ENCODE peak calls at places on chromosomes 2 and 18, in seven cellular contexts. I, D, P, X, U, L and N are unnamed samples.

GRCh38 chr2:119282966-119283511 is 59.4 kb downstream of the STEAP3 start:
- DNase-seq in I (no peak), D (no peak), P (no peak), X (peak), U (no peak), L (no peak), N (no peak)

GRCh38 chr2:53509827-53510785 is 257.5 kb upstream of the CHAC2 start:
- DNase-seq in I (no peak), D (no peak), P (no peak), X (no peak), U (no peak), L (no peak), N (no peak)

GRCh38 chr2:203623616-203624015 is 82.8 kb upstream of the CD28 start:
- DNase-seq in I (peak), D (no peak), P (peak), X (no peak), U (no peak), L (no peak), N (peak)

GRCh38 chr18:49082714-49083688 is 132.2 kb upstream of the SMAD7 start:
- DNase-seq in I (no peak), D (no peak), P (no peak), X (no peak), U (no peak), L (no peak), N (no peak)

GRCh38 chr2:100865819-100866462 is 46.0 kb downstream of the NPAS2 start:
- DNase-seq in I (no peak), D (no peak), P (no peak), X (no peak), U (peak), L (peak), N (peak)

GRCh38 chr2:118279005-118279404 is 190.7 kb downstream of the INSIG2 start:
- DNase-seq in I (no peak), D (no peak), P (no peak), X (no peak), U (no peak), L (no peak), N (no peak)

GRCh38 chr2:75276093-75277055 is 77.1 kb upstream of the TACR1 start:
- DNase-seq in I (peak), D (no peak), P (no peak), X (no peak), U (no peak), L (peak), N (peak)

GRCh38 chr2:54858021-54858681 is 134.7 kb downstream of the EML6 start:
- DNase-seq in I (peak), D (no peak), P (no peak), X (no peak), U (no peak), L (peak), N (peak)

GRCh38 chr2:240640939-240641338 is 15.7 kb downstream of the GPR35 start:
- DNase-seq in I (peak), D (no peak), P (no peak), X (no peak), U (no peak), L (peak), N (peak)

GRCh38 chr18:12394428-12394827 is 13.3 kb upstream of the PRELID3A start:
- DNase-seq in I (peak), D (no peak), P (no peak), X (no peak), U (no peak), L (peak), N (peak)

GRCh38 chr2:162013514-162014205 is 60.4 kb downstream of the DPP4 start:
- DNase-seq in I (peak), D (no peak), P (no peak), X (no peak), U (no peak), L (no peak), N (no peak)

GRCh38 chr2:141331127-141331526 is 799.7 kb downstream of the LRP1B start:
- DNase-seq in I (peak), D (no peak), P (no peak), X (no peak), U (peak), L (peak), N (peak)

GRCh38 chr2:232980683-232981082 is 32.4 kb downstream of the NGEF start:
- DNase-seq in I (no peak), D (no peak), P (no peak), X (no peak), U (no peak), L (no peak), N (no peak)

GRCh38 chr2:205370726-205371125 is 311.6 kb upstream of the NRP2 start:
- DNase-seq in I (no peak), D (no peak), P (no peak), X (no peak), U (no peak), L (no peak), N (no peak)

GRCh38 chr2:210162466-210163124 is 8.6 kb downstream of the KANSL1L start:
- DNase-seq in I (peak), D (no peak), P (no peak), X (no peak), U (no peak), L (no peak), N (no peak)

GRCh38 chr2:45380131-45380836 is 230.8 kb downstream of the SRBD1 start:
- DNase-seq in I (no peak), D (no peak), P (no peak), X (no peak), U (no peak), L (peak), N (no peak)

GRCh38 chr2:150169230-150169629 is 318.2 kb downstream of the RND3 start:
- DNase-seq in I (no peak), D (no peak), P (no peak), X (peak), U (no peak), L (peak), N (peak)

GRCh38 chr2:234492687-234493086 is 4.2 kb downstream of the ARL4C start:
- DNase-seq in I (no peak), D (no peak), P (no peak), X (no peak), U (no peak), L (no peak), N (no peak)

GRCh38 chr2:234490239-234491074 is 6.4 kb downstream of the ARL4C start:
- DNase-seq in I (no peak), D (peak), P (no peak), X (no peak), U (no peak), L (no peak), N (no peak)

GRCh38 chr2:234493117-234493516 is 3.8 kb downstream of the ARL4C start:
- DNase-seq in I (no peak), D (no peak), P (no peak), X (no peak), U (no peak), L (no peak), N (no peak)

GRCh38 chr2:234491281-234491680 is 5.6 kb downstream of the ARL4C start:
- DNase-seq in I (no peak), D (no peak), P (no peak), X (no peak), U (no peak), L (no peak), N (no peak)

GRCh38 chr2:234491897-234492296 is 5.0 kb downstream of the ARL4C start:
- DNase-seq in I (no peak), D (no peak), P (no peak), X (no peak), U (no peak), L (no peak), N (no peak)
- H3K4me3 ChIP-seq in I (no peak), D (no peak), P (peak), X (no peak), U (no peak), L (no peak), N (no peak)

GRCh38 chr2:27133905-27134780 is at the start of gene PREB:
- DNase-seq in I (peak), D (peak), P (peak), X (peak), U (peak), L (peak), N (peak)
- H3K4me3 ChIP-seq in I (peak), D (peak), P (peak), X (peak), U (peak), L (peak), N (peak)

GRCh38 chr18:55404811-55405654 is 183.0 kb downstream of the TCF4 start:
- DNase-seq in I (no peak), D (no peak), P (no peak), X (no peak), U (no peak), L (peak), N (peak)

GRCh38 chr18:55405655-55406373 is 182.2 kb downstream of the TCF4 start:
- DNase-seq in I (peak), D (no peak), P (no peak), X (peak), U (no peak), L (peak), N (peak)

GRCh38 chr18:55407191-55407590 is 180.8 kb downstream of the TCF4 start:
- DNase-seq in I (no peak), D (no peak), P (no peak), X (no peak), U (no peak), L (no peak), N (no peak)

GRCh38 chr18:55406374-55407045 is 181.5 kb downstream of the TCF4 start:
- DNase-seq in I (no peak), D (no peak), P (no peak), X (no peak), U (no peak), L (no peak), N (no peak)

GRCh38 chr18:55407774-55408535 is 180.0 kb downstream of the TCF4 start:
- DNase-seq in I (no peak), D (no peak), P (no peak), X (no peak), U (no peak), L (no peak), N (no peak)
- H3K4me3 ChIP-seq in I (no peak), D (no peak), P (no peak), X (no peak), U (no peak), L (no peak), N (no peak)

DNA sequence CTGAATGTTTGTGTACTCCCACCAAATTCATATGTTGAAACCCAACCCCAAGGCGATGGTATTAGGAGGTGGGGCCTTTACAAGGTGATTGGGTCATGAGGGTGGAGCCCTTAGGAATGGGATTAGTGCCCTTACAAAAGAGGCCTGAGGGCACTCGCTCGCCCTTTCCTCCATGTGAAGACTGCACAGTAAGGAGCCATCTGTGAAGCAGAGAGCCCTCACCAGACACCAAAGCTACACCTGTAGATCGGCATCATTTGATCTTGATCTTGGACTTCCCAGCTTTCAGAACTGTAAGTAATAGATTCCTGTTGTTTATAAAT is 62.9 kb upstream of the FZD7 start:
- DNase-seq in I (no peak), D (no peak), P (no peak), X (no peak), U (no peak), L (no peak), N (no peak)
- H3K4me3 ChIP-seq in I (no peak), D (no peak), P (no peak), X (no peak), U (no peak), L (no peak), N (no peak)

GRCh38 chr2:44242929-44243328 is 32.4 kb upstream of the SLC3A1 start:
- DNase-seq in I (no peak), D (no peak), P (no peak), X (no peak), U (no peak), L (peak), N (peak)

GRCh38 chr2:44246436-44246835 is 28.8 kb upstream of the SLC3A1 start:
- DNase-seq in I (peak), D (no peak), P (no peak), X (no peak), U (no peak), L (peak), N (peak)

GRCh38 chr2:44246840-44247369 is 28.4 kb upstream of the SLC3A1 start:
- DNase-seq in I (no peak), D (no peak), P (no peak), X (no peak), U (no peak), L (no peak), N (no peak)

GRCh38 chr2:44245068-44245861 is 30.0 kb upstream of the SLC3A1 start:
- DNase-seq in I (no peak), D (no peak), P (no peak), X (no peak), U (no peak), L (no peak), N (no peak)

DNA sequence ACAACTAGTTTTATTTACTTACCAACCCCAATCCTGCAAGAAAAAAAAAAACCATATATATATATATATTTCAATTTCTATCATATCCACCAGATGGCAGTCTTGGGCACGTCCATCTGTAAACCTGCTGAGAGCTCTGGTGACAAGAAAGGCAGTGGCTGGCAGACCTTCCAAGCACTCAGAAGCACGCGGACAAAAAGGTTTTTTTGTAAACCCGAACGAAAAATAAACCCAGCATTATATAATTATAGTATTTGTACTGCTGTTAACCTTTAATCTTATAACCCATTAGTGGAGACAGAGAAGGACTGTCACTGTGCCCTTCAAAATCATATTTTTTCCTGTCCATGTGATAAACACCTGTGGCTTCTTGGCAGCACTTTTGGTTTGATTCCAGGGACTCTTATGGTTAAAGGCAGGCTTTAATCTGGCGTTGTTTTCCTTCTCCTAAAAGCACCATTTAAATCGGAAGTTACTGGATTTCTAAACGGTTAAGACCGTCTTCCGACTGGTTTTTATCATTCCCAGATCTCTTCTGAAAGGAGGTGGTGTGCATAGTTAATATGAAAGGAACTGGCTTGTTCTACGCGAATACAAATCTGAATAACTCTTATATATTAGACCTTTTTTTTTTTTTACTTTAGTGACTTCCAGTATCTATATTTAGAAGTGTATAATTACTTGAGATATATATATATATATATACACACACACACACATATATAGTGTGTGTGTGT is 31.0 kb upstream of the SLC3A1 start:
- DNase-seq in I (peak), D (peak), P (peak), X (peak), U (no peak), L (peak), N (peak)
- H3K4me3 ChIP-seq in I (peak), D (peak), P (peak), X (peak), U (peak), L (peak), N (peak)